ENCODE peak calls at places on chromosome 1, in eight cellular contexts. Z is DMS53; C is kidney epithelial cell; R is GM23338; G is naive B cell; X is body of pancreas; M is IMR-90; U is CD8-positive, alpha-beta T cell. L is an unnamed sample.

GRCh38 chr1:151327903-151328674 is 873 bp upstream of the PI4KB start:
- DNase-seq in Z (peak; percentile 75), C (no peak), R (peak; percentile 68), G (no peak), X (peak; percentile 35), M (no peak), U (peak; percentile 60), L (no peak)

GRCh38 chr1:86455078-86455477 is 13.6 kb upstream of the CLCA1 start:
- DNase-seq in Z (no peak), C (no peak), R (no peak), G (no peak), X (no peak), M (no peak), U (no peak), L (no peak)

GRCh38 chr1:43331688-43332087 is 5.9 kb upstream of the MPL start:
- DNase-seq in Z (no peak), C (no peak), R (no peak), G (no peak), X (no peak), M (no peak), U (no peak), L (no peak)

GRCh38 chr1:115112496-115113375 is 23.4 kb upstream of the TSPAN2 start:
- DNase-seq in Z (peak; percentile 54), C (no peak), R (peak; percentile 77), G (peak; percentile 37), X (peak; percentile 44), M (no peak), U (peak; percentile 79), L (peak; percentile 65)

GRCh38 chr1:165443539-165444289 is 1.2 kb downstream of the RXRG start:
- DNase-seq in Z (no peak), C (no peak), R (peak; percentile 39), G (no peak), X (peak; percentile 8), M (no peak), U (no peak), L (no peak)

GRCh38 chr1:202794049-202794725 is 14.0 kb downstream of the KDM5B start:
- DNase-seq in Z (no peak), C (no peak), R (no peak), G (no peak), X (no peak), M (no peak), U (no peak), L (no peak)

GRCh38 chr1:221439008-221439733 is 302.7 kb downstream of the DUSP10 start:
- DNase-seq in Z (peak; percentile 85), C (peak; percentile 91), R (no peak), G (no peak), X (no peak), M (peak; percentile 96), U (peak; percentile 59), L (peak; percentile 96)

GRCh38 chr1:18907021-18907913 is 4.9 kb upstream of the ALDH4A1 start:
- DNase-seq in Z (peak; percentile 74), C (no peak), R (peak; percentile 77), G (peak; percentile 72), X (peak; percentile 65), M (peak; percentile 64), U (peak; percentile 77), L (peak; percentile 76)

GRCh38 chr1:17340358-17340757 is 31.6 kb upstream of the PADI6 start:
- DNase-seq in Z (no peak), C (no peak), R (no peak), G (no peak), X (no peak), M (no peak), U (no peak), L (peak; percentile 43)